ENCODE peak calls at places on chromosomes 5 and 9, in six cellular contexts. X is PC-3, J is OCI-LY7, K is GM23248, A is SK-N-SH, B is HCT116. U is an unnamed sample.

GRCh38 chr9:126623314-126623666 is 9.6 kb downstream of the LMX1B start:
- DNase-seq in X (no peak), J (no peak), K (no peak), A (no peak), B (no peak), U (no peak)

GRCh38 chr5:171810217-171810616 is 24.6 kb downstream of the SMIM23 start:
- DNase-seq in X (no peak), J (no peak), K (no peak), A (no peak), B (no peak), U (no peak)

GRCh38 chr5:67221487-67222242 is 25.1 kb upstream of the CD180 start:
- DNase-seq in X (no peak), J (no peak), K (no peak), A (no peak), B (no peak), U (no peak)

GRCh38 chr5:117594165-117594564 is 1019.5 kb upstream of the SEMA6A start:
- DNase-seq in X (no peak), J (no peak), K (no peak), A (no peak), B (no peak), U (peak; percentile 3)

GRCh38 chr5:180873628-180874520 is 12.8 kb upstream of the ZFP62 start:
- DNase-seq in X (no peak), J (peak; percentile 53), K (peak; percentile 57), A (no peak), B (no peak), U (no peak)

GRCh38 chr5:64807505-64807904 is 38.8 kb downstream of the CWC27 start:
- DNase-seq in X (peak; percentile 2), J (no peak), K (no peak), A (no peak), B (no peak), U (no peak)

GRCh38 chr9:129596541-129597328 is 24.2 kb downstream of the C9orf50 start:
- DNase-seq in X (peak; percentile 25), J (no peak), K (peak; percentile 68), A (peak; percentile 79), B (peak; percentile 88), U (peak; percentile 85)

GRCh38 chr9:137300607-137301085 is 1.4 kb downstream of the NRARP start:
- DNase-seq in X (no peak), J (no peak), K (no peak), A (peak; percentile 69), B (no peak), U (peak; percentile 90)

GRCh38 chr5:80141147-80141671 is 106.1 kb downstream of the THBS4 start:
- DNase-seq in X (no peak), J (no peak), K (peak; percentile 55), A (peak; percentile 24), B (no peak), U (peak; percentile 91)

GRCh38 chr9:127519301-127520166 is 68.2 kb downstream of the LRSAM1 start:
- DNase-seq in X (peak; percentile 96), J (no peak), K (peak; percentile 97), A (no peak), B (no peak), U (no peak)

GRCh38 chr5:163506726-163507125 is 1.3 kb downstream of the MAT2B start:
- DNase-seq in X (peak; percentile 39), J (no peak), K (peak; percentile 89), A (no peak), B (no peak), U (no peak)

GRCh38 chr9:36401179-36401740 is 1.2 kb upstream of the RNF38 start:
- DNase-seq in X (peak; percentile 69), J (no peak), K (peak; percentile 90), A (peak; percentile 94), B (peak; percentile 44), U (no peak)

GRCh38 chr5:1125030-1125357 is 13.1 kb upstream of the SLC12A7 start:
- DNase-seq in X (no peak), J (no peak), K (peak; percentile 38), A (peak; percentile 93), B (no peak), U (no peak)

GRCh38 chr9:2677927-2678889 is 39.1 kb upstream of the KCNV2 start:
- DNase-seq in X (peak; percentile 12), J (no peak), K (no peak), A (no peak), B (no peak), U (no peak)

GRCh38 chr9:112644449-112644965 is 73.4 kb downstream of the INIP start:
- DNase-seq in X (no peak), J (no peak), K (no peak), A (no peak), B (no peak), U (no peak)

GRCh38 chr5:56588636-56589485 is 226.5 kb upstream of the MAP3K1 start:
- DNase-seq in X (no peak), J (peak; percentile 93), K (peak; percentile 24), A (no peak), B (no peak), U (peak; percentile 50)

GRCh38 chr9:85943757-85944430 is 2.9 kb downstream of the NAA35 start:
- DNase-seq in X (no peak), J (no peak), K (no peak), A (no peak), B (no peak), U (no peak)

GRCh38 chr5:145718956-145719355 is 116.2 kb downstream of the PRELID2 start:
- DNase-seq in X (peak; percentile 44), J (no peak), K (peak; percentile 57), A (no peak), B (peak; percentile 4), U (peak; percentile 52)

GRCh38 chr9:38062498-38063362 is 6.3 kb downstream of the SHB start:
- DNase-seq in X (peak; percentile 58), J (no peak), K (peak; percentile 77), A (no peak), B (no peak), U (no peak)

GRCh38 chr5:168125445-168126199 is 165.8 kb upstream of the WWC1 start:
- DNase-seq in X (no peak), J (no peak), K (no peak), A (no peak), B (no peak), U (no peak)

GRCh38 chr9:128024761-128025308 is 42.3 kb downstream of the NAIF1 start:
- DNase-seq in X (no peak), J (no peak), K (no peak), A (no peak), B (no peak), U (no peak)

GRCh38 chr9:127520941-127521918 is 69.9 kb downstream of the LRSAM1 start:
- DNase-seq in X (peak; percentile 33), J (no peak), K (peak; percentile 86), A (no peak), B (no peak), U (no peak)

GRCh38 chr5:3778000-3778570 is 182.5 kb downstream of the IRX1 start:
- DNase-seq in X (no peak), J (no peak), K (no peak), A (no peak), B (no peak), U (no peak)

GRCh38 chr5:55993013-55993412 is 1.8 kb downstream of the IL6ST start:
- DNase-seq in X (peak; percentile 46), J (no peak), K (peak; percentile 51), A (no peak), B (no peak), U (peak; percentile 11)

GRCh38 chr9:123370526-123371227 is 14.7 kb downstream of the CRB2 start:
- DNase-seq in X (no peak), J (no peak), K (no peak), A (no peak), B (no peak), U (no peak)

GRCh38 chr9:137028281-137029057 is 432 bp upstream of the ABCA2 start:
- DNase-seq in X (peak; percentile 61), J (peak; percentile 68), K (peak; percentile 80), A (peak; percentile 91), B (no peak), U (peak; percentile 95)

GRCh38 chr5:9282211-9282610 is 263.7 kb downstream of the SEMA5A start:
- DNase-seq in X (no peak), J (no peak), K (no peak), A (no peak), B (no peak), U (no peak)

GRCh38 chr5:74241751-74242140 is 398.8 kb downstream of the ENC1 start:
- DNase-seq in X (peak; percentile 94), J (no peak), K (peak; percentile 58), A (no peak), B (peak; percentile 21), U (no peak)

GRCh38 chr5:68834486-68834885 is 259.3 kb upstream of the SLC30A5 start:
- DNase-seq in X (no peak), J (no peak), K (peak; percentile 57), A (no peak), B (no peak), U (no peak)
- TF ChIP-seq EZH2phosphoT487 in X (no peak), J (no peak), K (no peak), A (no peak), B (no peak), U (no peak)

GRCh38 chr9:79609468-79610018 is 37.8 kb downstream of the TLE4 start:
- DNase-seq in X (no peak), J (no peak), K (no peak), A (peak; percentile 36), B (no peak), U (no peak)
- H3K4me2 ChIP-seq in X (no peak overlapping the region), J (no peak overlapping the region), K (peak overlapping the region; percentile 16), A (peak overlapping the region; percentile 64), B (no peak overlapping the region), U (peak overlapping the region; percentile 72)

GRCh38 chr9:5425006-5425628 is 12.6 kb downstream of the PLGRKT start:
- DNase-seq in X (peak; percentile 63), J (peak; percentile 56), K (peak; percentile 29), A (peak; percentile 37), B (no peak), U (peak; percentile 11)
- TF ChIP-seq EZH2phosphoT487 in X (no peak), J (no peak), K (no peak), A (no peak), B (no peak), U (no peak)

GRCh38 chr9:131111854-131112311 is 13.5 kb upstream of the NUP214 start:
- DNase-seq in X (no peak), J (no peak), K (no peak), A (no peak), B (no peak), U (peak; percentile 93)

GRCh38 chr9:131112374-131113159 is 12.8 kb upstream of the NUP214 start:
- DNase-seq in X (no peak), J (no peak), K (no peak), A (no peak), B (no peak), U (no peak)

GRCh38 chr9:131113655-131114563 is 11.5 kb upstream of the NUP214 start:
- DNase-seq in X (no peak), J (no peak), K (no peak), A (no peak), B (no peak), U (no peak)

GRCh38 chr9:131107760-131108159 is 11.4 kb downstream of the AIF1L start:
- DNase-seq in X (no peak), J (no peak), K (no peak), A (peak; percentile 8), B (no peak), U (no peak)

DNA sequence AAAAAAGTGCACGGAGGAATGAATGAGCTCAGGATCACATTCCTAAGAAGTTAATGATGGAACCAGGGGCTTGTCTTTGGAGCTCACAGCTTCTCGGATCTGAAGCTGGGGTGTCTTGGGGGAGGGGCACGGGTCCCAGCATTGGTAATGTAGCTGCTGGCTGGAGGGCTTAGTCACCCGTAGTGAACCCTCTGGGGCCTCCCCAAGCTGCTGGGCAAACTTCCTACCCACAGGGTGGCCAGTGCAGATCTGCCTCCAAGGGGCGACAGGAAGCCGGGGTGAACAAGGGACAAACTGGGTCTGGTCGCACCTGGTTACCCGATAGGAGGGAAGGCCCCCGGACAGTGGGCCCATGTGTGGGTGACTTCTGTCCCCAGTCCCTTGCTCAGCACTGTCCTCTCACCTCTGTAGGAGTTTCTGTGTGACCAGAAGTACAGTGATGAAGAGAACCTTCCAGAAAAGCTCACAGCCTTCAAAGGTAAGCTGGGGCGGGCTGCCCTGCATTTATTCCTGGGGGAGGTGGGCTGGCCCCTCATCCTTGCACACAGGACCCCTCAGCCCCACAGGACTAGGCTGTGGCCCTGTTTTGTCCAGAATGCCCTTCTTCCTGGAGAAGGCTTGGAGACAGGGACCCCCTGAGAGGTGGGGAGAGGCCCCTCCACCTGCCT is 14.1 kb upstream of the NUP214 start:
- DNase-seq in X (no peak), J (no peak), K (peak; percentile 24), A (no peak), B (no peak), U (peak; percentile 51)
- H3K4me2 ChIP-seq in X (no peak overlapping the region), J (no peak overlapping the region), K (no peak overlapping the region), A (no peak overlapping the region), B (no peak overlapping the region), U (peak overlapping the region; percentile 65)

U was measured in neural progenitor cell.